ENCODE peak calls at places on chromosome 3, in six cellular contexts. L is ovary, E is HCT116, N is body of pancreas, S is endothelial cell of umbilical vein, W is A549. H is an unnamed sample. For H3K9me3, the result is how much of the 10 kb centered on the place peaks cover.

GRCh38 chr3:4695846-4696245 is 202.7 kb downstream of the ITPR1 start:
- DNase-seq in L (no peak), W (no peak), S (no peak), N (no peak), E (no peak), H (no peak)

GRCh38 chr3:79602385-79602784 is 165.4 kb downstream of the ROBO1 start:
- DNase-seq in S (no peak), E (no peak), W (no peak), N (no peak), L (no peak), H (no peak)

GRCh38 chr3:49173116-49173791 is 1.9 kb downstream of the KLHDC8B start:
- DNase-seq in N (peak), E (no peak), L (peak), W (no peak), S (peak), H (no peak)

GRCh38 chr3:158849747-158850146 is 47.9 kb downstream of the MFSD1 start:
- DNase-seq in L (no peak), E (no peak), S (no peak), W (no peak), N (no peak), H (no peak)

GRCh38 chr3:23600178-23600577 is 205.6 kb upstream of the UBE2E1 start:
- DNase-seq in N (no peak), L (no peak), E (no peak), W (no peak), S (no peak), H (no peak)

GRCh38 chr3:182239316-182239715 is 527.6 kb downstream of the SOX2 start:
- DNase-seq in E (no peak), W (no peak), S (no peak), L (no peak), N (no peak), H (no peak)

GRCh38 chr3:57570878-57571277 is 14.8 kb downstream of the PDE12 start:
- DNase-seq in L (no peak), N (no peak), W (no peak), S (no peak), E (no peak), H (no peak)

GRCh38 chr3:48372377-48372770 is 355 bp downstream of the FBXW12 start:
- DNase-seq in L (no peak), S (no peak), E (no peak), N (peak), W (no peak), H (no peak)

GRCh38 chr3:67943546-67943945 is 289.1 kb upstream of the SUCLG2 start:
- DNase-seq in W (no peak), L (no peak), E (no peak), S (no peak), N (no peak), H (no peak)

DNA sequence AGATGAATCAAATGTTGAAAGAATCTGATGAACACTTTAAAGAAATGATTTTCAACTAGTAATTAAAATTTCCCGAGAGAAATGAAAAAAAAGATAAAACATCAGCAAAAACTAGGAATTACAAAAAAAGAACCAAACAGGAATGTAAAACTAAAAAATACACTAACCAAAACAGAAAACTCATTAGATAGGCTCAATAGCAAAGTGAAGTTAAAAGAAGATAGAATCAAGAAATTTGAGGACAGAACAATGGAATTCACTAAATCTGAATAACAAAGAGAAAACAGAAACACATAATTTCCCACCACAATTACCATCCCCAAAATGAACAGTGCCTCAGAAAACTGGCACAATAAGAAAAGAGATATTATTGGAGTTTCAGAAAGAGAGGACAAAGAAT is 290.1 kb upstream of the CNTN4 start:
- DNase-seq in S (no peak), E (no peak), L (no peak), W (no peak), N (no peak), H (no peak)
- H3K9me3 ChIP-seq in S (under half), E (under half), L (under half), W (under half), N (under half), H (under half)

DNA sequence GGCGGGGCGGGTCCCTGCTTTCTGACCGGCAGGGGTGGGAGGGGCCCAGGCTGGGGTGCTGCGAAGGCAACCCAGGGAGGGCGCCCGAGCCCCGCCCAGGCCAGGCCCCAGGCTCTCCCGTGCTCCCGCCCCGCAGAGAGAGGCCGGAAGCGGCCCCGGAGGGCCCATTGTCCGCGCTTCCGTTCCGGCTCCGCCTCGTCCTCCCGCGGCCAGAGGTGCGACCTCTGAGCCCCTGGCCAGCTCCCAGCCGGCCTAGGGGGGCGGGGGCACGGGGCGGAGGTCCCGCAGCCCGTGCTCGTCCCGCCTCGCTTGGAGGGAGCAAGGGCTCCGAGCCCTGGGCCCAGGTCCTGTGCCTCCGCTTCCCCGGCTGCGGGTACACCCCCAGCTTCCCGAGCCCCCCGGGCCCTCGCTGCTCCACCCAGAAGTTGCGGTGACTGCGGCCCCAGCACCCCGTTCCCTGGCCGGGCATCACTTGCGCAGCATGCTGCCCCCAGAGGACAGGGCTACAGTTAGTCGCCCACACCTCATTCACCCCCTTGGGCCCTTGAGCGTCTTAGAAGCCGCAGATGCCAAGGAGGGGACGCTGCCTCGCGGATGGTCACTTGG is 20.4 kb upstream of the PLXND1 start:
- DNase-seq in L (peak), S (peak), N (peak), E (peak), W (peak), H (peak)
- TF ChIP-seq POLR2A in L (peak), S (no peak), N (peak), E (no peak), W (peak), H (peak)

GRCh38 chr3:11589706-11590105 is 54.0 kb downstream of the VGLL4 start:
- DNase-seq in W (no peak), E (no peak), L (no peak), N (no peak), S (no peak), H (no peak)
- H3K27ac ChIP-seq in W (no peak), E (no peak), L (peak), N (peak), S (no peak), H (no peak)

GRCh38 chr3:66419053-66419440 is 81.8 kb downstream of the LRIG1 start:
- DNase-seq in W (no peak), S (no peak), N (no peak), E (no peak), L (no peak), H (no peak)
- H3K9me3 ChIP-seq in W (under half), S (under half), N (under half), E (under half), L (under half), H (under half)